ENCODE peak calls at places on chromosomes 3 and 15, in four cellular contexts. One of them, this sample, is unnamed.

GRCh38 chr15:60128000-60128376 is 123.9 kb downstream of the FOXB1 start:
- DNase-seq in cardiac muscle cell: no peak
- DNase-seq in breast epithelium: no peak
- DNase-seq in RWPE1: no peak
- DNase-seq in this sample: no peak

GRCh38 chr3:197458179-197458707 is 97.5 kb downstream of the BDH1 start:
- DNase-seq in RWPE1: no peak
- DNase-seq in breast epithelium: no peak
- DNase-seq in cardiac muscle cell: no peak
- DNase-seq in this sample: peak; percentile 28

GRCh38 chr3:150603888-150604319 is 783 bp downstream of the SELENOT start:
- DNase-seq in RWPE1: peak; percentile 8
- DNase-seq in cardiac muscle cell: no peak
- DNase-seq in breast epithelium: no peak
- DNase-seq in this sample: no peak

GRCh38 chr3:186854954-186855353 is 12.4 kb downstream of the ADIPOQ start:
- DNase-seq in RWPE1: no peak
- DNase-seq in breast epithelium: no peak
- DNase-seq in cardiac muscle cell: no peak
- DNase-seq in this sample: no peak

GRCh38 chr15:33138000-33138399 is 56.5 kb downstream of the FMN1 start:
- DNase-seq in cardiac muscle cell: no peak
- DNase-seq in breast epithelium: no peak
- DNase-seq in RWPE1: no peak
- DNase-seq in this sample: no peak

GRCh38 chr15:63006032-63006878 is 36.3 kb upstream of the TPM1 start:
- DNase-seq in breast epithelium: no peak
- DNase-seq in RWPE1: peak; percentile 47
- DNase-seq in cardiac muscle cell: no peak
- DNase-seq in this sample: no peak

GRCh38 chr3:149588909-149589308 is 68.9 kb downstream of the WWTR1 start:
- DNase-seq in cardiac muscle cell: no peak
- DNase-seq in breast epithelium: no peak
- DNase-seq in RWPE1: no peak
- DNase-seq in this sample: no peak

GRCh38 chr3:48409291-48410201 is 20.3 kb downstream of the PLXNB1 start:
- DNase-seq in cardiac muscle cell: no peak
- DNase-seq in breast epithelium: peak; percentile 16
- DNase-seq in RWPE1: no peak
- DNase-seq in this sample: no peak

GRCh38 chr3:124063168-124063909 is 71.4 kb upstream of the ROPN1 start:
- DNase-seq in RWPE1: no peak
- DNase-seq in breast epithelium: no peak
- DNase-seq in cardiac muscle cell: peak; percentile 47
- DNase-seq in this sample: no peak

GRCh38 chr3:127019449-127019848 is 36.5 kb downstream of the PLXNA1 start:
- DNase-seq in cardiac muscle cell: peak; percentile 24
- DNase-seq in RWPE1: peak; percentile 68
- DNase-seq in breast epithelium: peak; percentile 55
- DNase-seq in this sample: no peak

GRCh38 chr15:52234596-52235541 is 43.7 kb upstream of the GNB5 start:
- DNase-seq in breast epithelium: no peak
- DNase-seq in RWPE1: no peak
- DNase-seq in cardiac muscle cell: no peak
- DNase-seq in this sample: peak; percentile 49

GRCh38 chr15:75785771-75786563 is 57.3 kb upstream of the UBE2Q2 start:
- DNase-seq in cardiac muscle cell: peak; percentile 21
- DNase-seq in breast epithelium: no peak
- DNase-seq in RWPE1: no peak
- DNase-seq in this sample: no peak

GRCh38 chr15:31336943-31337295 is 10.3 kb downstream of the KLF13 start:
- DNase-seq in cardiac muscle cell: no peak
- DNase-seq in RWPE1: no peak
- DNase-seq in breast epithelium: no peak
- DNase-seq in this sample: no peak

GRCh38 chr3:156251424-156251823 is 131.0 kb downstream of the KCNAB1 start:
- DNase-seq in breast epithelium: no peak
- DNase-seq in cardiac muscle cell: no peak
- DNase-seq in RWPE1: no peak
- DNase-seq in this sample: no peak

GRCh38 chr15:53671545-53671944 is 87.9 kb downstream of the WDR72 start:
- DNase-seq in breast epithelium: no peak
- DNase-seq in cardiac muscle cell: no peak
- DNase-seq in RWPE1: no peak
- DNase-seq in this sample: no peak

GRCh38 chr15:53670701-53671100 is 88.8 kb downstream of the WDR72 start:
- DNase-seq in cardiac muscle cell: no peak
- DNase-seq in breast epithelium: no peak
- DNase-seq in RWPE1: no peak
- DNase-seq in this sample: no peak

GRCh38 chr15:53665930-53666329 is 93.5 kb downstream of the WDR72 start:
- DNase-seq in cardiac muscle cell: no peak
- DNase-seq in breast epithelium: no peak
- DNase-seq in RWPE1: no peak
- DNase-seq in this sample: no peak
- TF ChIP-seq CTCF in cardiac muscle cell: no peak
- TF ChIP-seq CTCF in breast epithelium: no peak
- TF ChIP-seq CTCF in RWPE1: no peak
- TF ChIP-seq CTCF in this sample: no peak

GRCh38 chr3:11306815-11307589 is 34.8 kb downstream of the ATG7 start:
- DNase-seq in breast epithelium: no peak
- DNase-seq in cardiac muscle cell: peak; percentile 66
- DNase-seq in RWPE1: no peak
- DNase-seq in this sample: peak; percentile 14

GRCh38 chr3:11304160-11304559 is 32.0 kb downstream of the ATG7 start:
- DNase-seq in RWPE1: no peak
- DNase-seq in breast epithelium: no peak
- DNase-seq in cardiac muscle cell: no peak
- DNase-seq in this sample: no peak

GRCh38 chr3:11302444-11302843 is 30.2 kb downstream of the ATG7 start:
- DNase-seq in cardiac muscle cell: no peak
- DNase-seq in breast epithelium: no peak
- DNase-seq in RWPE1: no peak
- DNase-seq in this sample: no peak

GRCh38 chr3:11307830-11308432 is 35.7 kb downstream of the ATG7 start:
- DNase-seq in breast epithelium: peak; percentile 22
- DNase-seq in cardiac muscle cell: no peak
- DNase-seq in RWPE1: no peak
- DNase-seq in this sample: no peak

DNA sequence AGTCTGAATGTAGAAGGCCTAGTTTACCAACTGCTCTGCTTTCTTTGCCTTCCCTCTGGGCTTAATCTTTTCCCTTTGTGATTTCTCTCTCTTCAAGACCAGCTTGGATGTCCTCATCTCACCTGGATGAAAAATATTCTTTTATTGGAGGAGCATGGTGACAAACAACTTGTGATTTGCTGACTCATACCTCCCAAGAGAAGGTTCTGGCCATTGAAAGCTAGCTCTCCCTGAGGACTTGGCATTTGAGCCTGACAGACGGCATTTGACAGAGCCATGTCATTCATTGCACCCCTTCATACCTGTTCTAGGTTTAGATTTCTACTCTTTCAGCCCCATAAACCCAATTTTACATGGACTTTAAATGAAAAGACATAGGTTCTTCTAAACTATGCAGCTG is 33.3 kb downstream of the ATG7 start:
- DNase-seq in RWPE1: no peak
- DNase-seq in cardiac muscle cell: no peak
- DNase-seq in breast epithelium: no peak
- DNase-seq in this sample: no peak
- H3K27ac ChIP-seq in RWPE1: no peak overlapping the region
- H3K27ac ChIP-seq in cardiac muscle cell: no peak overlapping the region
- H3K27ac ChIP-seq in breast epithelium: peak overlapping the region; percentile 93
- H3K27ac ChIP-seq in this sample: no peak overlapping the region

DNA sequence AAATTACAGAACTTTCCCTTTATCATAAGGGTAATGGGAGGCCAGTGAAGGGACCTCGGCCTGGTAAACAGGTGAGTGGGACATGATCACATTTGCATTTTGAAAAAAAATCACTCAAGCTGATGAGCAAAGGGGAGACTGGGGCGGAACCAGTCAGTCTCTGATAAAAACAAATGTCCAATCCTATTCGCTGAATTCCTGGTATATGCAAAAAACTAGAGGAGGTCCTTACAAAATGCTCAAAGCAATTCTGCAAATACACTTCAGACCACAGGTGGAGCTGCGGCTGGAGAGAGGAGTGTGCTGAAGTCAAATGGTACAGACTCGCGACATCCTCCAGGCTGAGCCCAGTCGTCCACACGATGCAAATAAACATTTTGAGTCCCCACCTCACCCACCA is 166.7 kb downstream of the FOXP1 start:
- DNase-seq in cardiac muscle cell: no peak
- DNase-seq in RWPE1: no peak
- DNase-seq in breast epithelium: no peak
- DNase-seq in this sample: no peak
- TF ChIP-seq CTCF in cardiac muscle cell: peak; percentile 7
- TF ChIP-seq CTCF in RWPE1: no peak
- TF ChIP-seq CTCF in breast epithelium: no peak
- TF ChIP-seq CTCF in this sample: peak; percentile 40

GRCh38 chr3:188390775-188391443 is 237.0 kb downstream of the LPP start:
- DNase-seq in RWPE1: no peak
- DNase-seq in cardiac muscle cell: no peak
- DNase-seq in breast epithelium: no peak
- DNase-seq in this sample: no peak
- H3K27ac ChIP-seq in RWPE1: no peak overlapping the region
- H3K27ac ChIP-seq in cardiac muscle cell: no peak overlapping the region
- H3K27ac ChIP-seq in breast epithelium: peak overlapping the region; percentile 80
- H3K27ac ChIP-seq in this sample: no peak overlapping the region

DNA sequence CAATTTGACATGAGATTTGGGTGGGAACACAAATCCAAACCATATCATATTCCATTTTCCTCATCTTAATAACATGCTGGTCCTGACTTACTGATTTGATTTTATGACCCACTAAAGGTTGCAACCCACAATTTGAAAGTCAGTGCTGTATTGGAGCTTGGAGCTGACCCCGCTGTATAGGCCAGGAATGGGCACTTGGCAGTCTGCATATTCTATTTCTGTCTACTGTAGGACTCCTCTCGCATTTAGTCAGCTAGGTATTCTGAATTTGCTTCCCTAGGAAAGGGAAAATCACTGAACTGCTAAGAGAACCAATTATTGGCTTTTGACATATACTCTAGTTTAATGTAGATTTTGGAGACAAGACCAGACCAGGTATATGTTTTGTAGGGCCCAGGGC is 157.0 kb downstream of the MFSD1 start:
- DNase-seq in cardiac muscle cell: no peak
- DNase-seq in breast epithelium: no peak
- DNase-seq in RWPE1: no peak
- DNase-seq in this sample: no peak
- TF ChIP-seq CTCF in cardiac muscle cell: no peak
- TF ChIP-seq CTCF in breast epithelium: no peak
- TF ChIP-seq CTCF in RWPE1: no peak
- TF ChIP-seq CTCF in this sample: no peak

GRCh38 chr3:134815519-134815918 is 20.5 kb downstream of the EPHB1 start:
- DNase-seq in cardiac muscle cell: no peak
- DNase-seq in breast epithelium: no peak
- DNase-seq in RWPE1: no peak
- DNase-seq in this sample: no peak
- H3K27ac ChIP-seq in cardiac muscle cell: no peak overlapping the region
- H3K27ac ChIP-seq in breast epithelium: no peak overlapping the region
- H3K27ac ChIP-seq in RWPE1: no peak overlapping the region
- H3K27ac ChIP-seq in this sample: no peak overlapping the region

DNA sequence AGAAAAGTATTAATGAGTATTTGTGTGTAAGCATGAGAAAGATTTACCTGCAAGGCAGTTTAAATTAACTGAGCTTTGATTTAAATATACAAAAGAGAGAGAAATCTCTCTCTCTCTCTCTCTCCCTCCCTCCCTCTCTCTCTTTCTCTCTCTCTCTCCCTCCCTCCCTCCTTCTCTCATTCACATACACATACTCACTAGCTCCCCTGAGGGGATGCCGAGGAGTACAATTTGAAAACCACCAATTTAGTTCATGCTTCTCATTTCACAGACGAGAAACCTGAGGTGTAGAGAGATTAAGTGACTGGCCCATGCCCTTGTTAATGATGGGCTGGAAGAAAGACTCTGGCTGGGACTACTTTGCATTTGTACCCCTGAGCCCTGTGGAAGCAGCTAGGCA is 59.4 kb downstream of the MECOM start:
- DNase-seq in breast epithelium: no peak
- DNase-seq in RWPE1: no peak
- DNase-seq in cardiac muscle cell: peak; percentile 34
- DNase-seq in this sample: no peak
- TF ChIP-seq CTCF in breast epithelium: no peak
- TF ChIP-seq CTCF in RWPE1: no peak
- TF ChIP-seq CTCF in cardiac muscle cell: no peak
- TF ChIP-seq CTCF in this sample: no peak

This sample was measured in CD4-positive, alpha-beta T cell.